ENCODE peak calls at places on chromosome 2, in seven cellular contexts. X is body of pancreas, Y is AG04449, V is foreskin fibroblast, A is upper lobe of right lung, K is colonic mucosa, N is IMR-90. P is an unnamed sample.

GRCh38 chr2:239216614-239217273 is 184.1 kb downstream of the HDAC4 start:
- DNase-seq in X (no peak), Y (no peak), V (no peak), A (peak; percentile 46), K (no peak), N (no peak), P (no peak)

GRCh38 chr2:96164459-96165184 is 19.4 kb upstream of the DUSP2 start:
- DNase-seq in X (peak; percentile 13), Y (no peak), V (no peak), A (no peak), K (no peak), N (no peak), P (no peak)

GRCh38 chr2:200449149-200449548 is 60.7 kb downstream of the KCTD18 start:
- DNase-seq in X (no peak), Y (no peak), V (no peak), A (no peak), K (no peak), N (no peak), P (no peak)

GRCh38 chr2:236574424-236575145 is 5.0 kb downstream of the ACKR3 start:
- DNase-seq in X (peak; percentile 84), Y (no peak), V (no peak), A (no peak), K (no peak), N (no peak), P (no peak)

GRCh38 chr2:240662681-240663080 is 20.0 kb downstream of the AQP12B start:
- DNase-seq in X (no peak), Y (no peak), V (no peak), A (no peak), K (no peak), N (no peak), P (no peak)

GRCh38 chr2:95361216-95361980 is 41.1 kb upstream of the FAHD2A start:
- DNase-seq in X (no peak), Y (no peak), V (no peak), A (peak; percentile 20), K (no peak), N (no peak), P (no peak)

GRCh38 chr2:47241715-47242114 is 86.6 kb upstream of the STPG4 start:
- DNase-seq in X (no peak), Y (no peak), V (no peak), A (no peak), K (no peak), N (no peak), P (no peak)

GRCh38 chr2:145484443-145485086 is 964.6 kb upstream of the ZEB2 start:
- DNase-seq in X (no peak), Y (peak; percentile 0), V (peak; percentile 78), A (no peak), K (no peak), N (peak; percentile 66), P (no peak)

GRCh38 chr2:174117951-174118930 is 130.1 kb downstream of the OLA1 start:
- DNase-seq in X (no peak), Y (peak; percentile 56), V (peak; percentile 55), A (no peak), K (no peak), N (peak; percentile 89), P (peak; percentile 40)

GRCh38 chr2:172087780-172088244 is 2.5 kb downstream of the DLX1 start:
- DNase-seq in X (no peak), Y (no peak), V (no peak), A (no peak), K (peak; percentile 14), N (no peak), P (no peak)

GRCh38 chr2:221485500-221485870 is 86.6 kb downstream of the EPHA4 start:
- DNase-seq in X (no peak), Y (no peak), V (no peak), A (no peak), K (no peak), N (no peak), P (no peak)

GRCh38 chr2:158835431-158835830 is 40.3 kb downstream of the DAPL1 start:
- DNase-seq in X (no peak), Y (no peak), V (no peak), A (no peak), K (no peak), N (no peak), P (no peak)

GRCh38 chr2:169933124-169933711 is 106.0 kb downstream of the UBR3 start:
- DNase-seq in X (no peak), Y (no peak), V (no peak), A (no peak), K (no peak), N (peak; percentile 54), P (peak; percentile 9)

GRCh38 chr2:178553047-178553446 is 72.8 kb downstream of the PLEKHA3 start:
- DNase-seq in X (no peak), Y (peak; percentile 82), V (peak; percentile 77), A (no peak), K (no peak), N (peak; percentile 89), P (no peak)

GRCh38 chr2:62536873-62537547 is 31.0 kb upstream of the TMEM17 start:
- DNase-seq in X (no peak), Y (no peak), V (no peak), A (no peak), K (no peak), N (no peak), P (no peak)

GRCh38 chr2:29033172-29033571 is 41.2 kb downstream of the PCARE start:
- DNase-seq in X (no peak), Y (no peak), V (no peak), A (no peak), K (no peak), N (peak; percentile 22), P (no peak)

GRCh38 chr2:240812721-240813120 is 7.3 kb downstream of the KIF1A start:
- DNase-seq in X (no peak), Y (no peak), V (no peak), A (peak; percentile 56), K (no peak), N (no peak), P (no peak)

GRCh38 chr2:96264086-96264485 is 1.7 kb downstream of the TMEM127 start:
- DNase-seq in X (no peak), Y (no peak), V (peak; percentile 31), A (no peak), K (no peak), N (peak; percentile 29), P (no peak)

GRCh38 chr2:206784559-206785353 is 19.4 kb downstream of the FASTKD2 start:
- DNase-seq in X (no peak), Y (no peak), V (no peak), A (no peak), K (no peak), N (no peak), P (no peak)

DNA sequence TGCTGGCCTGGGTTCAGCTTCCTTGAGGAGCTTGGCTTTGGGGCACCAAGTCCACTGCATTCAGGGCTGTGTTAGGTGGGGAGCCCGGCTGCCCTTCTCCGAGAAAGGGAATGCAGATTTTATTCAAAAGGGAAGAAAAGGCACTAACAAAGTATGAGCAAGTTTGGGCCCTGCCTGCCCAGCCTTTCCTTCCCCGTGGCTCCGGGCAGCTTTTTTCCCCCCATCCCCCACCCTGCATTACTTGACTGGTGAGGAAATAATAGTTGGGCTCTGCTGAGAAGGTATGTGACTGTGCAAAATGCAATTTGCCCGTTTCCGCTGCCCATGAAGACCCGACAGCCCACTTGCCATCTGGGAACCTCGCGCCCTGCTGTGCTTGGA is 82.8 kb downstream of the TCF7L1 start:
- DNase-seq in X (no peak), Y (no peak), V (peak; percentile 10), A (no peak), K (no peak), N (no peak), P (no peak)
- H3K4me3 ChIP-seq in X (no peak overlapping the region), Y (no peak overlapping the region), V (peak overlapping the region; percentile 18), A (no peak overlapping the region), K (no peak overlapping the region), N (no peak overlapping the region), P (no peak overlapping the region)

GRCh38 chr2:27053321-27053720 is 1.9 kb downstream of the AGBL5 start:
- DNase-seq in X (no peak), Y (no peak), V (no peak), A (no peak), K (no peak), N (no peak), P (no peak)

GRCh38 chr2:27051902-27052645 is 606 bp downstream of the AGBL5 start:
- DNase-seq in X (no peak), Y (no peak), V (no peak), A (peak; percentile 82), K (peak; percentile 52), N (no peak), P (no peak)

GRCh38 chr2:27050996-27051901 is at the start of gene AGBL5:
- DNase-seq in X (peak; percentile 95), Y (no peak), V (peak; percentile 87), A (peak; percentile 97), K (peak; percentile 97), N (peak; percentile 90), P (peak; percentile 55)

GRCh38 chr2:27049422-27050280 is 1.8 kb upstream of the AGBL5 start:
- DNase-seq in X (peak; percentile 41), Y (no peak), V (no peak), A (peak; percentile 82), K (peak; percentile 51), N (no peak), P (no peak)

DNA sequence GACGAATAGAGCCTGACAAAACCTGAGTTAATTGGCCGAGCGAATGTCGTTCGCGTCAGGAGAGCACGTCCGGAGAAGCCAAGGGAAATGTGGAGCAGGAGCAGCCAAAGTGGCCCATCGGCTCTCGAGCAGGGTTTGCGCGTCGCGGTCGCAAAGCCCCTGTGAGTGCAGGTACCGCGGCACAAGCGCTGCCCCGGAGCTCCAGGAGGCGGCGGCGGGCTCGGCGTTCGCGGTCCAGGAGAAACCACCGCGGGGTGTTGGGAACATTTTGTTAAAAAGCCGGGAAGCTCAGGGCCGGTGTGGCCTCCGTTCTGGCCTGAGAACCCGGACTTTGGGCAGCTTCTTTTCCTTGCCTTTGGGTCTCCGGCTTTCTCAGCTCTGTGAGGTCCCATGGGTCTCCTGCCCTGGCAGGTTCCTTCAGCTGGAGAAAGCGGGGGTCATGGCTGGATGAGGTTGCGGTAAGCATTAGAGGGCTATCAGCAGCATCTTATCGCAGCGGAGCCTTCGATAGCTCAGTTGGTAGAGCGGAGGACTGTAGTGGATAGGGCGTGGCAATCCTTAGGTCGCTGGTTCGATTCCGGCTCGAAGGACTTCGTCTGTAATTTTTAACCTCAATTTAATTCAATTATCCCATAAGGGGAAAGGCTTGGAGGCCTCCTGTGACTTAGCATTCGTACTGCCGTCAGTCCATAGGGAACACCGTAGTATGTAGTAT is 1.0 kb upstream of the AGBL5 start:
- DNase-seq in X (peak; percentile 93), Y (peak; percentile 92), V (peak; percentile 89), A (peak; percentile 89), K (peak; percentile 97), N (peak; percentile 98), P (peak; percentile 78)
- TF ChIP-seq CTCF in X (peak; percentile 24), Y (peak; percentile 57), V (peak; percentile 40), A (peak; percentile 46), K (peak; percentile 37), N (peak; percentile 41), P (peak; percentile 16)

GRCh38 chr2:54726431-54726830 is 3.0 kb downstream of the EML6 start:
- DNase-seq in X (no peak), Y (no peak), V (no peak), A (no peak), K (no peak), N (no peak), P (no peak)
- H3K4me3 ChIP-seq in X (no peak overlapping the region), Y (no peak overlapping the region), V (no peak overlapping the region), A (no peak overlapping the region), K (no peak overlapping the region), N (no peak overlapping the region), P (no peak overlapping the region)

GRCh38 chr2:190202604-190203003 is 117.0 kb downstream of the HIBCH start:
- DNase-seq in X (no peak), Y (no peak), V (no peak), A (no peak), K (no peak), N (no peak), P (no peak)
- TF ChIP-seq CTCF in X (no peak), Y (no peak), V (no peak), A (no peak), K (no peak), N (no peak), P (no peak)

P was measured in retinal pigment epithelial cell.